ENCODE peak calls at places on chromosome 16, in four cellular contexts. B is GM12865, J is HTR-8/SVneo, X is osteocyte. L is an unnamed sample.

GRCh38 chr16:68348645-68349445 is 38.0 kb downstream of the PRMT7 start:
- DNase-seq in B (no peak), J (no peak), X (no peak), L (no peak)

GRCh38 chr16:9323170-9323569 is 231.7 kb downstream of the HAPSTR1 start:
- DNase-seq in B (no peak), J (no peak), X (no peak), L (no peak)

GRCh38 chr16:54649846-54650245 is 280.8 kb upstream of the IRX5 start:
- DNase-seq in B (no peak), J (no peak), X (no peak), L (no peak)

GRCh38 chr16:50351116-50351515 is 17.7 kb downstream of the BRD7 start:
- DNase-seq in B (no peak), J (no peak), X (no peak), L (no peak)

GRCh38 chr16:4376126-4376819 is 4.6 kb downstream of the VASN start:
- DNase-seq in B (no peak), J (no peak), X (peak; percentile 92), L (peak; percentile 13)

GRCh38 chr16:87169509-87169985 is 147.6 kb downstream of the C16orf95 start:
- DNase-seq in B (no peak), J (no peak), X (no peak), L (no peak)

GRCh38 chr16:9845661-9846361 is 336.4 kb downstream of the GRIN2A start:
- DNase-seq in B (no peak), J (peak; percentile 26), X (no peak), L (no peak)

GRCh38 chr16:88665148-88665547 is 2.3 kb upstream of the MVD start:
- DNase-seq in B (peak; percentile 54), J (no peak), X (no peak), L (no peak)

GRCh38 chr16:72008424-72009216 is at the start of gene DHODH:
- DNase-seq in B (peak; percentile 99), J (peak; percentile 100), X (peak; percentile 99), L (peak; percentile 98)

GRCh38 chr16:9206156-9206555 is 114.7 kb downstream of the HAPSTR1 start:
- DNase-seq in B (no peak), J (no peak), X (no peak), L (no peak)

GRCh38 chr16:28543072-28543471 is 4.3 kb upstream of the NUPR1 start:
- DNase-seq in B (peak; percentile 24), J (no peak), X (no peak), L (no peak)

GRCh38 chr16:58426095-58426494 is 33.8 kb downstream of the GINS3 start:
- DNase-seq in B (peak; percentile 56), J (no peak), X (no peak), L (no peak)

GRCh38 chr16:53865492-53865863 is 161.5 kb downstream of the FTO start:
- DNase-seq in B (peak; percentile 28), J (no peak), X (no peak), L (no peak)

GRCh38 chr16:79931721-79932120 is 331.2 kb upstream of the MAF start:
- DNase-seq in B (no peak), J (no peak), X (no peak), L (no peak)

GRCh38 chr16:54284319-54284930 is 2.2 kb downstream of the IRX3 start:
- DNase-seq in B (no peak), J (no peak), X (no peak), L (peak; percentile 46)

GRCh38 chr16:22687031-22687530 is 126.9 kb upstream of the HS3ST2 start:
- DNase-seq in B (no peak), J (no peak), X (no peak), L (no peak)

GRCh38 chr16:19853973-19854876 is 30.4 kb downstream of the GPRC5B start:
- DNase-seq in B (no peak), J (no peak), X (no peak), L (peak; percentile 46)

GRCh38 chr16:27318399-27319256 is 4.9 kb downstream of the IL4R start:
- DNase-seq in B (peak; percentile 75), J (no peak), X (no peak), L (peak; percentile 19)

GRCh38 chr16:81489547-81490267 is 45.1 kb downstream of the CMIP start:
- DNase-seq in B (peak; percentile 38), J (no peak), X (no peak), L (no peak)

GRCh38 chr16:15032547-15033308 is 23.1 kb downstream of the NTAN1 start:
- DNase-seq in B (no peak), J (no peak), X (no peak), L (no peak)

GRCh38 chr16:72126429-72126765 is 32.8 kb downstream of the DHX38 start:
- DNase-seq in B (no peak), J (no peak), X (no peak), L (no peak)

GRCh38 chr16:85464342-85465305 is 148.5 kb upstream of the GSE1 start:
- DNase-seq in B (no peak), J (no peak), X (no peak), L (no peak)

GRCh38 chr16:58472266-58472665 is 27.7 kb upstream of the NDRG4 start:
- DNase-seq in B (no peak), J (no peak), X (no peak), L (no peak)

GRCh38 chr16:56610017-56610608 is 1.7 kb downstream of the MT2A start:
- DNase-seq in B (peak; percentile 62), J (no peak), X (no peak), L (no peak)

GRCh38 chr16:10558305-10558704 is 22.1 kb downstream of the EMP2 start:
- DNase-seq in B (no peak), J (no peak), X (no peak), L (no peak)

GRCh38 chr16:28304214-28304613 is 11.9 kb downstream of the SBK1 start:
- DNase-seq in B (no peak), J (no peak), X (no peak), L (peak; percentile 74)

GRCh38 chr16:51313204-51313603 is 162.1 kb upstream of the SALL1 start:
- DNase-seq in B (no peak), J (no peak), X (no peak), L (no peak)

GRCh38 chr16:340370-341091 is 12.0 kb downstream of the AXIN1 start:
- DNase-seq in B (no peak), J (no peak), X (no peak), L (no peak)

GRCh38 chr16:85751665-85752501 is 987 bp upstream of the C16orf74 start:
- DNase-seq in B (no peak), J (peak; percentile 62), X (no peak), L (no peak)

GRCh38 chr16:66508914-66509496 is 40.9 kb downstream of the TK2 start:
- DNase-seq in B (no peak), J (no peak), X (no peak), L (no peak)

GRCh38 chr16:11298143-11298900 is 17.2 kb upstream of the PRM1 start:
- DNase-seq in B (peak; percentile 23), J (no peak), X (no peak), L (no peak)

L was measured in WTC11.